ENCODE peak calls at places on chromosomes 1 and 21, in eight cellular contexts. T is stimulated activated CD8-positive, alpha-beta memory T cell treated with anti-CD3 and anti-CD28 coated beads, Interleukin-2, amount 100 ng/mL, for 1 hour; V is LoVo; C is caudate nucleus; O is T-helper 1 cell; Y is effector memory CD4-positive, alpha-beta T cell; E is ACHN; R is CD4-positive, alpha-beta memory T cell. K is an unnamed sample.
A peak's percentile ranks its signal among the peaks of the same experiment; 100 is the strongest.

GRCh38 chr1:155134858-155135415 is 715 bp upstream of the SLC50A1 start:
- DNase-seq in C (no peak), E (peak; percentile 99), V (peak; percentile 96), R (no peak), T (no peak), O (no peak), Y (peak; percentile 34), K (peak; percentile 96)

GRCh38 chr1:201490708-201491131 is 16.2 kb downstream of the CSRP1 start:
- DNase-seq in C (no peak), O (no peak), T (no peak), E (no peak), Y (no peak), V (no peak), R (no peak), K (no peak)

GRCh38 chr1:2999571-2999970 is 21.7 kb upstream of the ACTRT2 start:
- DNase-seq in Y (no peak), T (no peak), C (no peak), E (no peak), O (no peak), V (no peak), R (no peak), K (no peak)

GRCh38 chr1:109151146-109151545 is 37.2 kb downstream of the ELAPOR1 start:
- DNase-seq in T (no peak), R (no peak), C (no peak), E (peak; percentile 46), Y (no peak), O (no peak), V (no peak), K (no peak)

GRCh38 chr21:27802816-27803475 is 836.1 kb upstream of the ADAMTS5 start:
- DNase-seq in V (peak; percentile 1), R (peak; percentile 2), T (no peak), O (no peak), Y (no peak), E (peak; percentile 61), C (no peak), K (peak; percentile 31)

GRCh38 chr1:87402192-87403046 is 73.7 kb downstream of the LMO4 start:
- DNase-seq in T (no peak), Y (no peak), E (no peak), R (no peak), V (no peak), O (no peak), C (no peak), K (no peak)

GRCh38 chr1:209862598-209863498 is 35.1 kb downstream of the UTP25 start:
- DNase-seq in Y (no peak), O (no peak), T (no peak), C (no peak), E (no peak), V (no peak), R (no peak), K (no peak)

GRCh38 chr1:20223659-20224058 is 37.3 kb upstream of the PLA2G2C start:
- DNase-seq in R (no peak), Y (no peak), T (no peak), V (no peak), C (no peak), E (no peak), O (no peak), K (no peak)

GRCh38 chr1:225004396-225004795 is 74.9 kb downstream of the DNAH14 start:
- DNase-seq in V (no peak), T (no peak), R (no peak), O (no peak), E (peak; percentile 10), C (no peak), Y (no peak), K (peak; percentile 10)

GRCh38 chr1:232271991-232272589 is 357.8 kb downstream of the SIPA1L2 start:
- DNase-seq in V (no peak), E (no peak), C (no peak), Y (no peak), O (no peak), T (no peak), R (no peak), K (no peak)

GRCh38 chr1:230101556-230101955 is 34.5 kb downstream of the GALNT2 start:
- DNase-seq in R (no peak), C (no peak), E (no peak), Y (no peak), O (no peak), T (no peak), V (no peak), K (no peak)

GRCh38 chr1:46034601-46035516 is 97.6 kb downstream of the PIK3R3 start:
- DNase-seq in O (no peak), T (no peak), R (no peak), V (no peak), C (peak; percentile 46), E (no peak), Y (no peak), K (no peak)

GRCh38 chr1:39818482-39818881 is 29.8 kb upstream of the BMP8B start:
- DNase-seq in C (no peak), R (no peak), E (no peak), V (peak; percentile 43), Y (no peak), T (no peak), O (no peak), K (peak; percentile 69)

GRCh38 chr1:51210055-51210454 is 26.0 kb upstream of the RNF11 start:
- DNase-seq in E (no peak), Y (no peak), R (no peak), C (no peak), O (no peak), V (no peak), T (no peak), K (no peak)

GRCh38 chr1:173426057-173426456 is 51.1 kb upstream of the PRDX6 start:
- DNase-seq in E (no peak), Y (no peak), R (no peak), O (no peak), V (no peak), T (no peak), C (no peak), K (no peak)

K was measured in HT-29.